ENCODE peak calls at places on chromosomes 13 and 19, in seven cellular contexts. One of them, this sample, is unnamed.

GRCh38 chr19:7004313-7004931 is 16.8 kb downstream of the MBD3L2B start:
- DNase-seq in mesendoderm: peak
- DNase-seq in cardiac fibroblast: no peak
- DNase-seq in suprapubic skin: no peak
- DNase-seq in CD4-positive, alpha-beta memory T cell: no peak
- DNase-seq in CD8-positive, alpha-beta T cell: no peak
- DNase-seq in tibial artery: no peak
- DNase-seq in this sample: no peak

GRCh38 chr13:79044415-79044814 is 361.6 kb downstream of the RBM26 start:
- DNase-seq in mesendoderm: no peak
- DNase-seq in cardiac fibroblast: no peak
- DNase-seq in suprapubic skin: no peak
- DNase-seq in CD4-positive, alpha-beta memory T cell: no peak
- DNase-seq in CD8-positive, alpha-beta T cell: no peak
- DNase-seq in tibial artery: no peak
- DNase-seq in this sample: no peak

GRCh38 chr13:100184095-100184494 is 95.2 kb downstream of the PCCA start:
- DNase-seq in mesendoderm: no peak
- DNase-seq in cardiac fibroblast: no peak
- DNase-seq in suprapubic skin: no peak
- DNase-seq in CD4-positive, alpha-beta memory T cell: no peak
- DNase-seq in CD8-positive, alpha-beta T cell: no peak
- DNase-seq in tibial artery: no peak
- DNase-seq in this sample: no peak

GRCh38 chr19:10283301-10283733 is 3.4 kb upstream of the ICAM4 start:
- DNase-seq in mesendoderm: no peak
- DNase-seq in cardiac fibroblast: no peak
- DNase-seq in suprapubic skin: no peak
- DNase-seq in CD4-positive, alpha-beta memory T cell: no peak
- DNase-seq in CD8-positive, alpha-beta T cell: no peak
- DNase-seq in tibial artery: no peak
- DNase-seq in this sample: no peak

GRCh38 chr19:50724522-50725217 is 1.5 kb downstream of the CLEC11A start:
- DNase-seq in mesendoderm: peak
- DNase-seq in cardiac fibroblast: peak
- DNase-seq in suprapubic skin: peak
- DNase-seq in CD4-positive, alpha-beta memory T cell: peak
- DNase-seq in CD8-positive, alpha-beta T cell: peak
- DNase-seq in tibial artery: peak
- DNase-seq in this sample: peak

GRCh38 chr19:37362733-37363132 is 8.2 kb upstream of the ZNF527 start:
- DNase-seq in mesendoderm: peak
- DNase-seq in cardiac fibroblast: peak
- DNase-seq in suprapubic skin: no peak
- DNase-seq in CD4-positive, alpha-beta memory T cell: no peak
- DNase-seq in CD8-positive, alpha-beta T cell: no peak
- DNase-seq in tibial artery: no peak
- DNase-seq in this sample: no peak

GRCh38 chr13:48068952-48069351 is 26.0 kb downstream of the MED4 start:
- DNase-seq in mesendoderm: no peak
- DNase-seq in cardiac fibroblast: no peak
- DNase-seq in suprapubic skin: no peak
- DNase-seq in CD4-positive, alpha-beta memory T cell: no peak
- DNase-seq in CD8-positive, alpha-beta T cell: no peak
- DNase-seq in tibial artery: no peak
- DNase-seq in this sample: no peak

GRCh38 chr13:109680288-109680687 is 106.1 kb downstream of the IRS2 start:
- DNase-seq in mesendoderm: no peak
- DNase-seq in cardiac fibroblast: no peak
- DNase-seq in suprapubic skin: no peak
- DNase-seq in CD4-positive, alpha-beta memory T cell: no peak
- DNase-seq in CD8-positive, alpha-beta T cell: no peak
- DNase-seq in tibial artery: no peak
- DNase-seq in this sample: no peak

GRCh38 chr19:1851581-1852293 is 3.5 kb upstream of the REXO1 start:
- DNase-seq in mesendoderm: no peak
- DNase-seq in cardiac fibroblast: no peak
- DNase-seq in suprapubic skin: no peak
- DNase-seq in CD4-positive, alpha-beta memory T cell: peak
- DNase-seq in CD8-positive, alpha-beta T cell: peak
- DNase-seq in tibial artery: no peak
- DNase-seq in this sample: no peak

GRCh38 chr13:97586941-97587340 is 153.0 kb downstream of the RAP2A start:
- DNase-seq in mesendoderm: peak
- DNase-seq in cardiac fibroblast: no peak
- DNase-seq in suprapubic skin: no peak
- DNase-seq in CD4-positive, alpha-beta memory T cell: no peak
- DNase-seq in CD8-positive, alpha-beta T cell: no peak
- DNase-seq in tibial artery: no peak
- DNase-seq in this sample: no peak

GRCh38 chr19:9941646-9942045 is 5.3 kb upstream of the OLFM2 start:
- DNase-seq in mesendoderm: no peak
- DNase-seq in cardiac fibroblast: peak
- DNase-seq in suprapubic skin: no peak
- DNase-seq in CD4-positive, alpha-beta memory T cell: no peak
- DNase-seq in CD8-positive, alpha-beta T cell: no peak
- DNase-seq in tibial artery: no peak
- DNase-seq in this sample: no peak

GRCh38 chr19:3123956-3124355 is 11.9 kb upstream of the GNA15 start:
- DNase-seq in mesendoderm: no peak
- DNase-seq in cardiac fibroblast: no peak
- DNase-seq in suprapubic skin: peak
- DNase-seq in CD4-positive, alpha-beta memory T cell: no peak
- DNase-seq in CD8-positive, alpha-beta T cell: no peak
- DNase-seq in tibial artery: no peak
- DNase-seq in this sample: no peak

GRCh38 chr13:74870865-74871264 is 611.1 kb downstream of the TBC1D4 start:
- DNase-seq in mesendoderm: no peak
- DNase-seq in cardiac fibroblast: peak
- DNase-seq in suprapubic skin: no peak
- DNase-seq in CD4-positive, alpha-beta memory T cell: no peak
- DNase-seq in CD8-positive, alpha-beta T cell: no peak
- DNase-seq in tibial artery: no peak
- DNase-seq in this sample: no peak

GRCh38 chr19:459724-460511 is 915 bp downstream of the SHC2 start:
- DNase-seq in mesendoderm: peak
- DNase-seq in cardiac fibroblast: peak
- DNase-seq in suprapubic skin: no peak
- DNase-seq in CD4-positive, alpha-beta memory T cell: no peak
- DNase-seq in CD8-positive, alpha-beta T cell: peak
- DNase-seq in tibial artery: no peak
- DNase-seq in this sample: peak

GRCh38 chr19:40362160-40362559 is 13.7 kb downstream of the PLD3 start:
- DNase-seq in mesendoderm: no peak
- DNase-seq in cardiac fibroblast: no peak
- DNase-seq in suprapubic skin: no peak
- DNase-seq in CD4-positive, alpha-beta memory T cell: no peak
- DNase-seq in CD8-positive, alpha-beta T cell: no peak
- DNase-seq in tibial artery: no peak
- DNase-seq in this sample: no peak

GRCh38 chr13:108376308-108376707 is 106.8 kb downstream of the TNFSF13B start:
- DNase-seq in mesendoderm: no peak
- DNase-seq in cardiac fibroblast: no peak
- DNase-seq in suprapubic skin: no peak
- DNase-seq in CD4-positive, alpha-beta memory T cell: no peak
- DNase-seq in CD8-positive, alpha-beta T cell: no peak
- DNase-seq in tibial artery: no peak
- DNase-seq in this sample: no peak

GRCh38 chr13:83214452-83214851 is 667.8 kb downstream of the SLITRK1 start:
- DNase-seq in mesendoderm: no peak
- DNase-seq in cardiac fibroblast: no peak
- DNase-seq in suprapubic skin: no peak
- DNase-seq in CD4-positive, alpha-beta memory T cell: no peak
- DNase-seq in CD8-positive, alpha-beta T cell: no peak
- DNase-seq in tibial artery: no peak
- DNase-seq in this sample: no peak

GRCh38 chr19:50878851-50879250 is 5.6 kb downstream of the KLK2 start:
- DNase-seq in mesendoderm: no peak
- DNase-seq in cardiac fibroblast: no peak
- DNase-seq in suprapubic skin: no peak
- DNase-seq in CD4-positive, alpha-beta memory T cell: no peak
- DNase-seq in CD8-positive, alpha-beta T cell: no peak
- DNase-seq in tibial artery: no peak
- DNase-seq in this sample: no peak

GRCh38 chr19:32543107-32543900 is 37.7 kb upstream of the PDCD5 start:
- DNase-seq in mesendoderm: peak
- DNase-seq in cardiac fibroblast: no peak
- DNase-seq in suprapubic skin: no peak
- DNase-seq in CD4-positive, alpha-beta memory T cell: no peak
- DNase-seq in CD8-positive, alpha-beta T cell: no peak
- DNase-seq in tibial artery: no peak
- DNase-seq in this sample: no peak

GRCh38 chr19:41376241-41376997 is at the start of gene TMEM91:
- DNase-seq in mesendoderm: peak
- DNase-seq in cardiac fibroblast: peak
- DNase-seq in suprapubic skin: peak
- DNase-seq in CD4-positive, alpha-beta memory T cell: no peak
- DNase-seq in CD8-positive, alpha-beta T cell: no peak
- DNase-seq in tibial artery: peak
- DNase-seq in this sample: no peak

GRCh38 chr19:56310462-56310861 is 4.2 kb downstream of the ZSCAN5A start:
- DNase-seq in mesendoderm: no peak
- DNase-seq in cardiac fibroblast: no peak
- DNase-seq in suprapubic skin: no peak
- DNase-seq in CD4-positive, alpha-beta memory T cell: no peak
- DNase-seq in CD8-positive, alpha-beta T cell: no peak
- DNase-seq in tibial artery: no peak
- DNase-seq in this sample: no peak
- H3K4me3 ChIP-seq in mesendoderm: no peak
- H3K4me3 ChIP-seq in cardiac fibroblast: no peak
- H3K4me3 ChIP-seq in suprapubic skin: no peak
- H3K4me3 ChIP-seq in CD4-positive, alpha-beta memory T cell: no peak
- H3K4me3 ChIP-seq in CD8-positive, alpha-beta T cell: no peak
- H3K4me3 ChIP-seq in tibial artery: no peak
- H3K4me3 ChIP-seq in this sample: no peak

GRCh38 chr19:47231215-47232054 is 436 bp upstream of the BBC3 start:
- DNase-seq in mesendoderm: peak
- DNase-seq in cardiac fibroblast: peak
- DNase-seq in suprapubic skin: peak
- DNase-seq in CD4-positive, alpha-beta memory T cell: peak
- DNase-seq in CD8-positive, alpha-beta T cell: peak
- DNase-seq in tibial artery: peak
- DNase-seq in this sample: peak
- H3K4me3 ChIP-seq in mesendoderm: no peak
- H3K4me3 ChIP-seq in cardiac fibroblast: peak
- H3K4me3 ChIP-seq in suprapubic skin: peak
- H3K4me3 ChIP-seq in CD4-positive, alpha-beta memory T cell: no peak
- H3K4me3 ChIP-seq in CD8-positive, alpha-beta T cell: peak
- H3K4me3 ChIP-seq in tibial artery: peak
- H3K4me3 ChIP-seq in this sample: peak

GRCh38 chr13:111202149-111202548 is 87.0 kb downstream of the ARHGEF7 start:
- DNase-seq in mesendoderm: peak
- DNase-seq in cardiac fibroblast: no peak
- DNase-seq in suprapubic skin: no peak
- DNase-seq in CD4-positive, alpha-beta memory T cell: no peak
- DNase-seq in CD8-positive, alpha-beta T cell: no peak
- DNase-seq in tibial artery: no peak
- DNase-seq in this sample: no peak

GRCh38 chr13:111206148-111206547 is 91.0 kb downstream of the ARHGEF7 start:
- DNase-seq in mesendoderm: no peak
- DNase-seq in cardiac fibroblast: no peak
- DNase-seq in suprapubic skin: no peak
- DNase-seq in CD4-positive, alpha-beta memory T cell: no peak
- DNase-seq in CD8-positive, alpha-beta T cell: no peak
- DNase-seq in tibial artery: no peak
- DNase-seq in this sample: no peak

GRCh38 chr13:111203742-111204386 is 88.8 kb downstream of the ARHGEF7 start:
- DNase-seq in mesendoderm: no peak
- DNase-seq in cardiac fibroblast: no peak
- DNase-seq in suprapubic skin: no peak
- DNase-seq in CD4-positive, alpha-beta memory T cell: no peak
- DNase-seq in CD8-positive, alpha-beta T cell: no peak
- DNase-seq in tibial artery: no peak
- DNase-seq in this sample: no peak

GRCh38 chr13:111202745-111203144 is 87.6 kb downstream of the ARHGEF7 start:
- DNase-seq in mesendoderm: peak
- DNase-seq in cardiac fibroblast: peak
- DNase-seq in suprapubic skin: no peak
- DNase-seq in CD4-positive, alpha-beta memory T cell: peak
- DNase-seq in CD8-positive, alpha-beta T cell: no peak
- DNase-seq in tibial artery: no peak
- DNase-seq in this sample: no peak

DNA sequence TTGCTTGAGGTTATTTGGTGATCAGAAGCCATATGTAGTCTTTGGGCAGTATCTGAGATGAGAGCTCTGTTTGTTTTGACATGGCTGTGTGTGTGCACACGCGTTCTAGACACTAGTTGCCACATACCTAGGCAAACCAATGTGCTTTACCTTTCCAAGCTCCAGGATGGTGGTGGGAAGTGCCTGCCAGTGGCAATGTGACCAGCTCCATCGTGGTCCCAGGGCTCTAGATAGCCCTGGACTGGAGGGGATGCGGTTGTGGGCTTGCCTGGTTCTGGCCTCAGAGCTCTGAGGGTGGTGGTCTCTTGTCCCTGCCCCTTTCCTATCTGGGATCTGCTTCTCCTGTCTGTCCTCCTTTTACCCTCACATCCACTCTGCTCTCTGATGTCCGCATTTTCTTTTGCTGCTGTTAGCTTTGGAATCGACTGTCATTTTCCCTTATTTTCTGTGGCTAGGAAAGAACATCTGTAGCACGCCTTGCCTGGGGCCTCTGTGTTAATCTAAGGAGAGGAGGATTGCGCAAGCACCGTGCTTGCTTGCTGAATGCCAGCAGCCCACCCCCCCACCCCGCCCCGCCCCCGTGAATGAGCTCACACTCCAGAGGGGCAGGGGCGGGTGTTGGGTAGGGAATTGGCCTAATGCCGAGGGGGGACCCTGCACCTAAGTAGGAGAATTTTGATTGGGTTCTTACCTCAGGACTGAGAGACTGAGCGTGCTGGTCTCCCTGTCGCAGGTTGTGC is 89.5 kb downstream of the ARHGEF7 start:
- DNase-seq in mesendoderm: peak
- DNase-seq in cardiac fibroblast: peak
- DNase-seq in suprapubic skin: no peak
- DNase-seq in CD4-positive, alpha-beta memory T cell: no peak
- DNase-seq in CD8-positive, alpha-beta T cell: no peak
- DNase-seq in tibial artery: peak
- DNase-seq in this sample: peak
- H3K4me3 ChIP-seq in mesendoderm: no peak
- H3K4me3 ChIP-seq in cardiac fibroblast: peak
- H3K4me3 ChIP-seq in suprapubic skin: peak
- H3K4me3 ChIP-seq in CD4-positive, alpha-beta memory T cell: no peak
- H3K4me3 ChIP-seq in CD8-positive, alpha-beta T cell: no peak
- H3K4me3 ChIP-seq in tibial artery: peak
- H3K4me3 ChIP-seq in this sample: peak

DNA sequence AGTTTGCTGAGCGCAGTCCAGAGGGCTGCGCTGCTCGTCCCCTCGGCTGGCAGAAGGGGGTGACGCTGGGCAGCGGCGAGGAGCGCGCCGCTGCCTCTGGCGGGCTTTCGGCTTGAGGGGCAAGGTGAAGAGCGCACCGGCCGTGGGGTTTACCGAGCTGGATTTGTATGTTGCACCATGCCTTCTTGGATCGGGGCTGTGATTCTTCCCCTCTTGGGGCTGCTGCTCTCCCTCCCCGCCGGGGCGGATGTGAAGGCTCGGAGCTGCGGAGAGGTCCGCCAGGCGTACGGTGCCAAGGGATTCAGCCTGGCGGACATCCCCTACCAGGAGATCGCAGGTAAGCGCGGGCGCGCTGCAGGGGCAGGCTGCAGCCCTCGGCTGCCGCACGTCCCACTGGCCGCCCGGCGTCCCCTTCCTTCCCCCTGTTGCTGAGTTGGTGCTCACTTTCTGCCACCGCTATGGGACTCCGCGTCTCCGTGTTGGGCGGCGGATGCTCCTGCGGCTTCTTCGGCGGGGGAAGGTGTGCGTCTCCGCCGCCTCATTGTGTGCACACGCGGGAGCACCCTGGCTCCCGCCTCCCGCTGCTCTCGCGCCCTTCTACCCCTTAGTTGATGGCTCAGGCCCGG is 786 bp downstream of the GPC6 start:
- DNase-seq in mesendoderm: peak
- DNase-seq in cardiac fibroblast: peak
- DNase-seq in suprapubic skin: peak
- DNase-seq in CD4-positive, alpha-beta memory T cell: no peak
- DNase-seq in CD8-positive, alpha-beta T cell: no peak
- DNase-seq in tibial artery: no peak
- DNase-seq in this sample: no peak
- H3K4me3 ChIP-seq in mesendoderm: peak
- H3K4me3 ChIP-seq in cardiac fibroblast: peak
- H3K4me3 ChIP-seq in suprapubic skin: peak
- H3K4me3 ChIP-seq in CD4-positive, alpha-beta memory T cell: no peak
- H3K4me3 ChIP-seq in CD8-positive, alpha-beta T cell: no peak
- H3K4me3 ChIP-seq in tibial artery: peak
- H3K4me3 ChIP-seq in this sample: peak

This sample was measured in gastrocnemius medialis.